ENCODE peak calls at places on chromosomes 7 and 10, in five cellular contexts. Y, F, R, H and S are unnamed samples.

GRCh38 chr10:119166564-119166963 is 1.1 kb upstream of the SFXN4 start:
- DNase-seq in H (no peak), F (no peak), Y (no peak), R (no peak), S (no peak)

GRCh38 chr7:111780527-111780926 is 218.2 kb upstream of the IMMP2L start:
- DNase-seq in H (no peak), F (no peak), R (no peak), Y (no peak), S (no peak)

GRCh38 chr7:30166155-30166840 is 31.5 kb downstream of the MTURN start:
- DNase-seq in F (no peak), Y (no peak), R (no peak), H (no peak), S (no peak)

GRCh38 chr7:158047386-158048059 is 540.1 kb downstream of the PTPRN2 start:
- DNase-seq in F (peak; percentile 26), Y (no peak), R (no peak), H (no peak), S (no peak)

GRCh38 chr7:5636914-5637313 is 144.5 kb downstream of the RNF216 start:
- DNase-seq in Y (peak; percentile 81), R (no peak), F (peak; percentile 88), H (peak; percentile 93), S (peak; percentile 75)

GRCh38 chr10:44864637-44865288 is 46.4 kb upstream of the TMEM72 start:
- DNase-seq in R (peak; percentile 61), F (peak; percentile 94), H (peak; percentile 85), Y (peak; percentile 96), S (peak; percentile 87)

GRCh38 chr7:55019329-55019690 is 493 bp downstream of the EGFR start:
- DNase-seq in Y (peak; percentile 86), F (peak; percentile 92), R (peak; percentile 27), H (no peak), S (no peak)

GRCh38 chr10:60073781-60074656 is 167.7 kb upstream of the CCDC6 start:
- DNase-seq in H (no peak), Y (no peak), R (no peak), F (no peak), S (no peak)

GRCh38 chr7:36312064-36312914 is 77.4 kb upstream of the ANLN start:
- DNase-seq in H (peak; percentile 15), R (no peak), F (no peak), Y (no peak), S (no peak)

GRCh38 chr7:153385502-153385901 is 626.0 kb downstream of the ACTR3B start:
- DNase-seq in Y (no peak), F (no peak), H (no peak), R (no peak), S (no peak)

GRCh38 chr7:153382591-153383225 is 623.2 kb downstream of the ACTR3B start:
- DNase-seq in R (no peak), F (peak; percentile 83), H (no peak), Y (no peak), S (peak; percentile 53)

GRCh38 chr7:153386581-153386980 is 627.0 kb downstream of the ACTR3B start:
- DNase-seq in R (no peak), F (no peak), Y (no peak), H (no peak), S (no peak)

GRCh38 chr7:153380636-153381035 is 621.1 kb downstream of the ACTR3B start:
- DNase-seq in F (no peak), H (no peak), R (no peak), Y (no peak), S (no peak)

GRCh38 chr7:153381275-153382119 is 621.9 kb downstream of the ACTR3B start:
- DNase-seq in Y (no peak), F (peak; percentile 77), R (peak; percentile 51), H (no peak), S (no peak)
- H3K4me3 ChIP-seq in Y (no peak overlapping the region), F (no peak overlapping the region), R (no peak overlapping the region), H (no peak overlapping the region), S (no peak overlapping the region)

DNA sequence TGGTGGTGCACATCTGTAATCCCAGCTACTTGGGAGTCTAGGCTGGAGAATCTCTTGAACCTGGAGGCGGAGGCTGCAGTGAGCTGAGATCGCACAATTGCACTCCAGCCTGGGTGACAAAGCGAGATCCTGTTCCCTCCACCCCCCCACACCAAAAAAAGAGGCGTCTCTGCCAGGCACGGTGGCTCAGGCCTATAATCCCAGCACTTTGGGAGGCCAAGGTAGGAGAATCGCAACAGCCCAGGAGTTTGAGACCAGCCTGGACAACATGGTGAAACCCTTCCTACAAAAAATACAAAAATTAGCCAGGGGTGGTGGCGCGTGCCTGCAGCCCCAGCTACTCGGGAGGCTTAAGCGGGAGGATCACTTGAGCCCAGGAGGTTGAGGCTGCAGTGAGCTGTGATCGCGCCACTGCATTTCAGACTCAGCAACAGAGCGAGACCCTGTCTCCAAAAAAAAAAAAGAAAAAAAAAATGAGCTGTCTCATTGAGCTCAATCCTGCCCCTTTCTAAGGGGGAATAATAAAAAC is 1.8 kb downstream of the ACTR1A start:
- DNase-seq in H (no peak), Y (peak; percentile 37), R (no peak), F (no peak), S (no peak)
- H3K4me3 ChIP-seq in H (no peak overlapping the region), Y (no peak overlapping the region), R (no peak overlapping the region), F (peak overlapping the region; percentile 95), S (no peak overlapping the region)

DNA sequence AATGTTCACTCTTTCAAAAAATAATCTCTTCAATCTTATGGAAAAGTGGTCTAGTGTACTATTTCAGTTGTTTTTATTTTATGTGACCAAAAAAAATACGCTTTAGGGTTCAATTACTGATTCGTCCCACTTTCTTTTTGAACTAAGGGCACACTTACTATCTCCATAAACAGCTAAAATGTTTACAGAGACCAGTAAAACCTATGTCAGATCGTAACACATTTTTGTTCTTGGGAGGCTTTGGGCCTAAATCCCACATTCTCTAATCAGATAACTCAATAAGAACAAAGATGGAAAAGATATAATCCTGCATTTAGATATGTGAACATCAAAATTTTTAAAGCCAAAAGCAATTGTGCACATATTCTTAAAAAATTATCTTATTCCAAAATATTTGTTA is 29.8 kb upstream of the EPC1 start:
- DNase-seq in Y (no peak), F (no peak), R (no peak), H (no peak), S (no peak)
- H3K4me3 ChIP-seq in Y (peak overlapping the region; percentile 73), F (peak overlapping the region; percentile 58), R (peak overlapping the region; percentile 15), H (peak overlapping the region; percentile 79), S (no peak overlapping the region)

GRCh38 chr10:49398000-49398861 is 2.3 kb upstream of the DRGX start:
- DNase-seq in R (peak; percentile 39), Y (peak; percentile 59), F (no peak), H (peak; percentile 58), S (no peak)

GRCh38 chr10:49396666-49396999 is 744 bp upstream of the DRGX start:
- DNase-seq in F (no peak), R (no peak), H (no peak), Y (no peak), S (no peak)

GRCh38 chr10:49397036-49397999 is 1.4 kb upstream of the DRGX start:
- DNase-seq in F (no peak), R (no peak), Y (no peak), H (no peak), S (peak; percentile 81)

GRCh38 chr10:49394933-49395740 is 752 bp downstream of the DRGX start:
- DNase-seq in R (no peak), Y (no peak), H (no peak), F (no peak), S (peak; percentile 75)

GRCh38 chr10:49395741-49396665 is at the start of gene DRGX:
- DNase-seq in R (no peak), F (no peak), Y (no peak), H (no peak), S (peak; percentile 48)
- H3K4me3 ChIP-seq in R (peak within 1 kb of the TSS; percentile 46), F (no peak within 1 kb of the TSS), Y (no peak within 1 kb of the TSS), H (no peak within 1 kb of the TSS), S (no peak within 1 kb of the TSS)